ENCODE peak calls at places on chromosome 9, in four cellular contexts. H is coronary artery, C is cardiac muscle cell, E is ovary. K is an unnamed sample.

GRCh38 chr9:111427186-111427585 is 57.0 kb downstream of the ECPAS start:
- DNase-seq in C (peak), H (no peak), E (no peak), K (no peak)

GRCh38 chr9:127311239-127311741 is 46.7 kb downstream of the GARNL3 start:
- DNase-seq in E (no peak), H (peak), C (peak), K (no peak)

GRCh38 chr9:35914307-35914807 is 5.1 kb downstream of the SPAAR start:
- DNase-seq in C (peak), H (peak), E (no peak), K (no peak)

GRCh38 chr9:70145981-70146380 is 102.3 kb downstream of the MAMDC2 start:
- DNase-seq in C (no peak), H (no peak), E (no peak), K (no peak)

GRCh38 chr9:21994996-21995651 is 533 bp downstream of the CDKN2B-AS1 start:
- DNase-seq in E (peak), C (peak), H (no peak), K (peak)

GRCh38 chr9:93315118-93315517 is 131.2 kb downstream of the WNK2 start:
- DNase-seq in C (no peak), E (no peak), H (peak), K (no peak)

GRCh38 chr9:114539718-114540410 is 34.6 kb upstream of the WHRN start:
- DNase-seq in E (no peak), H (no peak), C (no peak), K (no peak)

GRCh38 chr9:38046669-38047300 is 22.2 kb downstream of the SHB start:
- DNase-seq in H (no peak), E (no peak), C (peak), K (no peak)

GRCh38 chr9:105117111-105117682 is 127.3 kb upstream of the SLC44A1 start:
- DNase-seq in C (no peak), H (no peak), E (no peak), K (no peak)

GRCh38 chr9:94782367-94783120 is 56.0 kb downstream of the AOPEP start:
- DNase-seq in E (no peak), H (no peak), C (peak), K (no peak)

GRCh38 chr9:94779693-94780290 is 53.3 kb downstream of the AOPEP start:
- DNase-seq in H (no peak), E (no peak), C (no peak), K (no peak)

GRCh38 chr9:94783121-94783664 is 56.7 kb downstream of the AOPEP start:
- DNase-seq in C (peak), H (peak), E (peak), K (peak)

GRCh38 chr9:94780516-94780950 is 54.0 kb downstream of the AOPEP start:
- DNase-seq in H (peak), E (no peak), C (no peak), K (no peak)

DNA sequence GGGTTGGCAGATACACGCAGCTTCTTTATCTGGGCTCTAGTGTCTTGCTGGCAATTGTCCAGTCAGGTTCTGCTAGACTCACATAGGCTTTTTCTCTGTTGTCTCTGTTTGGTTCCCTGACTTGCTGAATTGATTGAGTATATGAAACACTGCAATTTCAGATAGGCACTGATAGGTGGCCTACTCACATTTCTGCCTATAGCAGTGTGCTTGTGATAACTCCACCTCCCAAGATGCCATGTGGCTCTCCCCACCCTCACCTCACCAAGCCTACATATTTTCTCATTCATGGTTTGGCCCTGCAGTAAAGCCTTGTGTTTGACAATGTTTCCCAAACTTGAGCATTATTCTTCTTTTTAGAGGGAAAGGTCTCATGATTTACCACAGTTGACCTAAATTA is 52.6 kb downstream of the AOPEP start:
- DNase-seq in C (no peak), H (no peak), E (no peak), K (no peak)
- TF ChIP-seq CTCF in C (no peak), H (no peak), E (no peak), K (no peak)

DNA sequence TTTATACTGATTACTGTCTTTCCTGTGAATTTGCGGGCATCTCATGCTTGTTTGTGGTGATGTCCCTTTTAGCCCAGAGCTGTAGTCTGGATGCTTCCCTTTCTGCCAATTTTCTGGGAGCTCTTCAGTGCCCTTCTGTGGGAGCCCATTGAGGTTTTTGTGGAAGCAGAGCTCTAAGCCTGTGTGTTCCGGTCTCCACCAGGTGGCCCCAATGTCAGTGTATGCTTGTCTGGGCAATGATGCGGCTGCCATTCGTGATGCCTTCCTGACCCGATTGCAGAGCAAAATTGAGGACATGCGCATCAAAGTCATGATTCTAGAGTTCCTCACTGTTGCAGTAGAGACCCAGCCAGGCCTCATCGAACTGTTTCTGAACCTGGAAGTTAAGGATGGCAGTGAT is 35.1 kb downstream of the SH3GLB2 start:
- DNase-seq in H (no peak), C (peak), E (no peak), K (no peak)
- TF ChIP-seq CTCF in H (no peak), C (peak), E (no peak), K (peak)

GRCh38 chr9:91736898-91737601 is 213.0 kb downstream of the ROR2 start:
- DNase-seq in C (no peak), H (no peak), E (no peak), K (no peak)

GRCh38 chr9:91734371-91734981 is 215.6 kb downstream of the ROR2 start:
- DNase-seq in H (no peak), E (peak), C (peak), K (peak)

GRCh38 chr9:91732187-91733005 is 217.6 kb downstream of the ROR2 start:
- DNase-seq in E (no peak), C (no peak), H (no peak), K (no peak)

GRCh38 chr9:91733006-91733624 is 216.9 kb downstream of the ROR2 start:
- DNase-seq in H (no peak), E (no peak), C (no peak), K (no peak)

DNA sequence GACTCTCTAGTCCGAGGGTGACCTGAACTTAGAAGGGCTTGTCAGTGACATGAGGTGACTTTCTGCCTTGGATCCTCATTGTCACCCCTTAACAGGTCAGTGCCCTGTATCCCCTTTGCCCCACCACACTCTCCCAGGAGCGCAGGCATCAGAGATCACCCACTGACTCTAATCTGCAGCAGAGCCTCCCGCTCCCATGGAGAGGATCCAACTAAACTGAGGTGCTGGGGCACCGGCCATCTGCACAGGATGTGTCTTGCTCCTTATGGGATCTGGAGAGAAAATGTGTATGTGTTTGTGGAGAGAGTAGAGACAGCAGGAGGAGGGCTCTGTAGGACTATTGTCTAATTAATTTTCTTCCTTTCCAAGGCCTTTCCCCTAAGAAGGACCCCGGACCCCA is 213.7 kb downstream of the ROR2 start:
- DNase-seq in C (no peak), E (no peak), H (no peak), K (no peak)
- TF ChIP-seq CTCF in C (no peak), E (no peak), H (no peak), K (no peak)

DNA sequence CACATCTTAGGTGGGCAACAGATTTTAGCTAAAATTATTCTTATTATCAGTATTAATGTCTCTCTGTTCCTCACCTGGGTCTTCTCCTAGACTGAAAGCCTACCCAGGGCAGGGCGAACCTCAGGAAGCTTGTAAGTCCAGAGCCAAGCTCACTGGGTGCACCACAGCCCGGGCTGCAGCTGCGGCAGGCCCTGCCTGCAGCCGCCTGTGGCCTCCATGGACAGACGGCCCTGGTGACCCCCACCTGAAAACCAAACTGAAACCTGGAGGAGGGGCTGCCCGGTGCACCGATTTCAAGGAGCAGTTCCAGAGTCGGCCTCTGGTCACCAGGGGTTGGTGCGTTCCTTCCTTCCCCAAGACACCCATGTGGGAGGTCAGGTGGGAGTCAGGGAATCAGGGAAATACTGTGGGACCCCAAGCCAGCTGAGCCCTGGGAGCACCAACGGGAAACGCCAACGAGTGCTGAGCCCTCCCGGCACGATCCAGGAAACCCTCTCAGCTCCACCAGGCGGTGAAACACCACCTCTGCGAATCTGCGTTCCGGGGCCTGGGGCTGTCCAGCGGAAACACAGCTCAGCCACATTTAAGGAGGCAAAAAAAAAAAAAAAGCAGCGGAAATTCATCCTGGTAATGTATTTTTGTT is 68.6 kb upstream of the PPP1R26 start:
- DNase-seq in H (peak), C (no peak), E (no peak), K (no peak)
- TF ChIP-seq CTCF in H (no peak), C (no peak), E (no peak), K (no peak)

DNA sequence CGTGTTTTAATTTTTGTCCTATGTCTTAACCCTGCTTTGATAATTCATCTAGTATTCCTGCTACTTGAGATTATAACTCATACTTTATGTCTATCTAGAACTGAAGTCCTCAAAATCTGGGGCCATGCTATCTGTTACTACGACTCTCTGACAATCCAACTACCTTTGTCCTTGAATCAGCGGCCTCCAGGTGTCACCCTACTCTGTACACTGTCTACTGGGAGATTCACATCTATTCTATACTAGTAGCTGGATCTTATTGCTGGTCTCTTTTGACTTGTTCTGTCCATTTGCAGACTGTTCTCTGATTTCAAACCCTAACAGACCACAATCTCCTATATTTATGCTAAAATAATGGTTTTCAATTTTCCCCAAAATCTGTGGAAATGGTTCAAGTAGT is 225.5 kb upstream of the ELAVL2 start:
- DNase-seq in E (no peak), H (no peak), C (no peak), K (no peak)
- TF ChIP-seq CTCF in E (no peak), H (no peak), C (no peak), K (no peak)

DNA sequence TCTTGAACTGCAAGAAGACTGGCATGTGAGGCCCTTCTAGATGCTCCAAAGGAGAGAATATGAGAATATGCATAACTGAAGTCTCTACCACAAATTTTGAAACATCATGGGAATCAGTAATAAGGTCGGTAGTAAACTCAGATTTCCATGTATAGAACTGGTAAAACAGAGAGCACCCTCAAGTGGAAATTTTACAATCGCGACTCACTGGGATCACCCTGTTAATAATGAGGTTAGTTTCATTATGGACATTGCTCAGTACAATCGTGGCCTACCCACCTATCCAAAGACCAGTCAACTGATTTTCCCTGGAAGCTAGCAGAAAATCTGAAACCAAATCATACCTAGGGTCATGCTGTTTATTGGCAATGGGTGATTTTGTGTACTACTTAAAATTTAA is 308.1 kb downstream of the ACTL7B start:
- DNase-seq in H (no peak), C (no peak), E (no peak), K (no peak)
- TF ChIP-seq CTCF in H (no peak), C (no peak), E (no peak), K (no peak)

GRCh38 chr9:89601306-89601705 is 3.5 kb upstream of the GADD45G start:
- DNase-seq in C (no peak), H (no peak), E (no peak), K (no peak)
- TF ChIP-seq CTCF in C (no peak), H (no peak), E (no peak), K (no peak)

K was measured in osteocyte.